ENCODE peak calls at places on chromosomes 3 and 15, in five cellular contexts. N is COR-L47; Y is body of pancreas; G is AG08395; F is stimulated activated CD4-positive, alpha-beta T cell treated with anti-CD3 and anti-CD28 coated beads, Interleukin-1b, Interleukin-23, amount 100 ng/mL, for 48 hours. E is an unnamed sample.

GRCh38 chr3:120567370-120568197 is 28.6 kb upstream of the NDUFB4 start:
- DNase-seq in N (peak), Y (peak), G (peak), F (no peak), E (peak)

GRCh38 chr15:77944002-77944867 is 133.3 kb downstream of the TBC1D2B start:
- DNase-seq in N (peak), Y (peak), G (peak), F (peak), E (peak)

GRCh38 chr3:146646251-146646650 is 41.1 kb upstream of the PLSCR5 start:
- DNase-seq in N (peak), Y (no peak), G (no peak), F (no peak), E (no peak)

GRCh38 chr3:101724329-101725191 is at the start of gene CEP97:
- DNase-seq in N (peak), Y (peak), G (peak), F (peak), E (peak)

GRCh38 chr3:182739619-182740018 is 53.7 kb upstream of the ATP11B start:
- DNase-seq in N (no peak), Y (no peak), G (no peak), F (no peak), E (peak)

GRCh38 chr3:44865272-44866005 is 3.7 kb downstream of the TMEM42 start:
- DNase-seq in N (peak), Y (no peak), G (no peak), F (no peak), E (no peak)

GRCh38 chr3:66210687-66211295 is 10.0 kb upstream of the SLC25A26 start:
- DNase-seq in N (no peak), Y (no peak), G (no peak), F (no peak), E (no peak)

GRCh38 chr15:79595271-79595670 is 163.1 kb downstream of the MINAR1 start:
- DNase-seq in N (no peak), Y (no peak), G (no peak), F (no peak), E (no peak)

GRCh38 chr15:75639191-75639708 is 774 bp downstream of the IMP3 start:
- DNase-seq in N (no peak), Y (no peak), G (no peak), F (no peak), E (no peak)

GRCh38 chr15:100997442-100997841 is 78.3 kb downstream of the LRRK1 start:
- DNase-seq in N (no peak), Y (no peak), G (peak), F (no peak), E (peak)

GRCh38 chr15:61115241-61115640 is 113.9 kb downstream of the RORA start:
- DNase-seq in N (no peak), Y (no peak), G (peak), F (no peak), E (peak)

GRCh38 chr15:56919708-56920637 is 1.5 kb downstream of the TCF12 start:
- DNase-seq in N (peak), Y (peak), G (peak), F (peak), E (no peak)

GRCh38 chr3:30145281-30145680 is 461.1 kb upstream of the TGFBR2 start:
- DNase-seq in N (no peak), Y (no peak), G (no peak), F (no peak), E (no peak)

GRCh38 chr3:52234516-52235447 is 4.2 kb downstream of the TWF2 start:
- DNase-seq in N (no peak), Y (no peak), G (no peak), F (no peak), E (no peak)

GRCh38 chr15:44715797-44716334 is 4.5 kb downstream of the B2M start:
- DNase-seq in N (no peak), Y (no peak), G (no peak), F (no peak), E (no peak)